ENCODE peak calls at places on chromosomes 6 and 20, in seven cellular contexts. X is fibroblast of the aortic adventitia, B is AG09309, A is tibial artery, S is endodermal cell, G is right atrium auricular region, C is Panc1. Z is an unnamed sample.

GRCh38 chr6:15956205-15957106 is 172.4 kb upstream of the MYLIP start:
- DNase-seq in X (no peak), B (no peak), A (no peak), S (no peak), G (no peak), C (no peak), Z (no peak)

GRCh38 chr6:2124260-2124709 is 121.1 kb downstream of the GMDS start:
- DNase-seq in X (peak), B (no peak), A (peak), S (no peak), G (peak), C (no peak), Z (no peak)

GRCh38 chr20:6882911-6883310 is 115.4 kb downstream of the BMP2 start:
- DNase-seq in X (peak), B (peak), A (no peak), S (no peak), G (no peak), C (no peak), Z (peak)

GRCh38 chr6:13273202-13273930 is 55.0 kb downstream of the TBC1D7 start:
- DNase-seq in X (no peak), B (no peak), A (no peak), S (no peak), G (no peak), C (no peak), Z (no peak)

GRCh38 chr20:63627700-63628245 is 872 bp upstream of the GMEB2 start:
- DNase-seq in X (no peak), B (no peak), A (no peak), S (no peak), G (no peak), C (no peak), Z (no peak)

GRCh38 chr20:46631212-46631869 is 19.9 kb downstream of the SLC13A3 start:
- DNase-seq in X (no peak), B (no peak), A (no peak), S (peak), G (no peak), C (no peak), Z (no peak)

GRCh38 chr6:137700751-137701477 is 166.1 kb upstream of the TNFAIP3 start:
- DNase-seq in X (peak), B (no peak), A (no peak), S (no peak), G (peak), C (no peak), Z (no peak)

GRCh38 chr6:111722220-111722731 is 116.6 kb upstream of the TRAF3IP2 start:
- DNase-seq in X (peak), B (peak), A (no peak), S (peak), G (no peak), C (no peak), Z (peak)

GRCh38 chr6:14924126-14925024 is 321.5 kb upstream of the JARID2 start:
- DNase-seq in X (no peak), B (no peak), A (no peak), S (peak), G (no peak), C (no peak), Z (no peak)

GRCh38 chr6:163165922-163166321 is 248.6 kb upstream of the QKI start:
- DNase-seq in X (no peak), B (no peak), A (no peak), S (no peak), G (no peak), C (no peak), Z (no peak)

GRCh38 chr6:139243531-139243930 is 48.3 kb downstream of the TXLNB start:
- DNase-seq in X (peak), B (no peak), A (no peak), S (no peak), G (no peak), C (no peak), Z (no peak)

DNA sequence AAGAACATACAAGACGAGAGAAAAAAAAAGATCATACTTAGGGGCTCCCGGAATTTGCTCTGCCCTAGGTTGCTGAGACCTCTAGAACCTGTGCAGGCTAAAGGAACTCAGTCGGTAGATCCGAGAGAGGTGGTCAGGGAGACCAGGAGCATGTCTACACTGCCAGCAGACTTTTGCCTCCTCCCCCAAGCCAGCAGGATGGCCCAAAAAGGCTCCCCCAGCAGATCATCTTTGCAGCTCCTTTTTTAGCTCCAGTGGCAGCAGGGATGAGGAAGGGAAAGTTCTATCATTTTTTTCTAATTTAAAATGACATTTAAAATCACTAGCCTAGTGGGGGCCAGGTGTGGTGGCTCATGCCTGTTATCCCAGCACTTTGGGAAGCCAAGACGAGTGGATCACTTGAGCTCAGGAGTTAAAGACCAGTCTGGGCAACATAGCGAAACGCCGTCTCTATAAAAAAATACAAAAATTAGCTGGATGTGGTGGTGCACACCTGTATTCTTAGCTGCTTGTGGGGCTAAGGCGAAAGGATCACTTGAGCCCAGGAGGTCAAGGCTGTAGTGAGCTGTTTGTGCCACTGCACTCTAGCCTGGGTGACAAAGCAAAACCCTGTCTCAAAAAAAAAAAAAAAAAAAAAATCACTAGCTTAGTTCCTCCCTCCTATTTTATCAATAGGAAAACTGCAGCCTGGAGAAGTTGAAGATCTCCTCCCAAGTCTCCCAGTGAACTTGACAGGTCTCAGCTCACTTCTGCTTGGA is 69.3 kb upstream of the MYL9 start:
- DNase-seq in X (no peak), B (no peak), A (no peak), S (no peak), G (no peak), C (no peak), Z (no peak)
- H3K4me3 ChIP-seq in X (no peak), B (no peak), A (peak), S (no peak), G (no peak), C (no peak), Z (no peak)

DNA sequence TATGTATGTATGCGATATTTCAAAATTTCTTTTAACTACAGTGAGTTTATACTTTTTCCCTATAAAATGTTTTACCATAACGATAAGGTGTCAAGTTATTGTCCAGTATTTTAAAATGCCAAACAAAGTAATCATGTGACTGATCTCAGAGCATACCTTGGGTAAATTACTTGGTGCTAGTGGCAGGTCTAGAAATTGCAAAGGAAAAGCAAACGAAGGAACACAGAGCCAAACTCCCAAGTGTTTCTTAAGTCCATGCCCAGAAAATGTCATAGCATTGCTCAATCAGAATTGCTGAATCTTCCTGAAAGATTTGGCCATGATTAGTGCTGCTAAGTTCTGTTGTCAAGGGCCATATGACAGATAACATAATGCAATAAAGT is 77.5 kb downstream of the CAP2 start:
- DNase-seq in X (peak), B (peak), A (no peak), S (no peak), G (no peak), C (no peak), Z (no peak)
- TF ChIP-seq CTCF in X (peak), B (no peak), A (peak), S (no peak), G (no peak), C (no peak), Z (no peak)

DNA sequence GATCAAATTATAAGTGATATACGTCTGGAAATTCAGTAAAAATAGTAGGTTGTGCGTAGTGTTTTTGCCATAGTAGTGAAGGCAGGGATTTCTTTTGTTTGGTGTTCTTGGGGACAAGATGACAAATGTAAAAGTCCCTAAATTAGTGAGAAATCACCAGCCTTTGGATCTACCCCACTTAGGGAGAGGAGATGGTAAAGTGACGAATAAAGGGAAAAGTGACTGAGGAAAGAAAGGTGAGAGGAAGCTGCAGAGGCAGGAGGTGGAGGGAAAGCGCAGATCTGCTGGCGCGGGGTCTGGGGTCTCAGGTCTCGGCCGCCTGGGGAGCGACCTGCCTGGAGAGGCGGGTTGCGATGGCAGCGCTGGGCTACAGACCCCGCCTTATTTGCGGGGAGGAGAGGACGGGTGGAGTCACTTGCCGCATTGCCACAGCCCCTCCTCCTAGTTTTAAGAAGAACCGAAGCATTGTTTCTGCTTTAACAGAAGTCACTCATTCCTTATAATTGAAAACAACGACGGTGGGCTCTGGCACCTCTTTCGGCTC is 3.4 kb upstream of the LIN28B start:
- DNase-seq in X (no peak), B (no peak), A (no peak), S (peak), G (no peak), C (no peak), Z (no peak)
- H3K4me3 ChIP-seq in X (no peak), B (no peak), A (no peak), S (peak), G (no peak), C (peak), Z (no peak)

GRCh38 chr6:679282-679681 is 13.7 kb downstream of the EXOC2 start:
- DNase-seq in X (no peak), B (no peak), A (no peak), S (no peak), G (no peak), C (no peak), Z (no peak)
- TF ChIP-seq CTCF in X (no peak), B (no peak), A (no peak), S (no peak), G (no peak), C (no peak), Z (no peak)

GRCh38 chr6:22956029-22956715 is 386.8 kb downstream of the HDGFL1 start:
- DNase-seq in X (no peak), B (no peak), A (no peak), S (no peak), G (no peak), C (no peak), Z (no peak)
- H3K4me3 ChIP-seq in X (no peak), B (no peak), A (no peak), S (no peak), G (no peak), C (no peak), Z (no peak)